ENCODE peak calls at places on chromosomes 2 and 18, in six cellular contexts. One of them, this sample, is unnamed.

GRCh38 chr2:217438136-217438535 is 564.7 kb downstream of the TNS1 start:
- DNase-seq in A549: no peak
- DNase-seq in heart left ventricle: no peak
- DNase-seq in HCT116: no peak
- DNase-seq in gastrocnemius medialis: no peak
- DNase-seq in spleen: no peak
- DNase-seq in this sample: no peak

GRCh38 chr2:69436594-69436936 is 670 bp downstream of the NFU1 start:
- DNase-seq in A549: no peak
- DNase-seq in heart left ventricle: no peak
- DNase-seq in HCT116: no peak
- DNase-seq in gastrocnemius medialis: no peak
- DNase-seq in spleen: no peak
- DNase-seq in this sample: no peak

GRCh38 chr2:169362346-169363026 is at the start of gene LRP2:
- DNase-seq in A549: peak
- DNase-seq in heart left ventricle: no peak
- DNase-seq in HCT116: no peak
- DNase-seq in gastrocnemius medialis: no peak
- DNase-seq in spleen: no peak
- DNase-seq in this sample: peak

GRCh38 chr2:70767094-70767698 is 804 bp downstream of the ADD2 start:
- DNase-seq in A549: peak
- DNase-seq in heart left ventricle: no peak
- DNase-seq in HCT116: no peak
- DNase-seq in gastrocnemius medialis: no peak
- DNase-seq in spleen: peak
- DNase-seq in this sample: no peak

GRCh38 chr18:69400976-69401474 is 337 bp downstream of the DOK6 start:
- DNase-seq in A549: no peak
- DNase-seq in heart left ventricle: peak
- DNase-seq in HCT116: no peak
- DNase-seq in gastrocnemius medialis: no peak
- DNase-seq in spleen: no peak
- DNase-seq in this sample: no peak

GRCh38 chr2:207770602-207771404 is 1.1 kb upstream of the FZD5 start:
- DNase-seq in A549: no peak
- DNase-seq in heart left ventricle: no peak
- DNase-seq in HCT116: no peak
- DNase-seq in gastrocnemius medialis: no peak
- DNase-seq in spleen: peak
- DNase-seq in this sample: peak

GRCh38 chr18:25834061-25834460 is 256.4 kb downstream of the SS18 start:
- DNase-seq in A549: no peak
- DNase-seq in heart left ventricle: no peak
- DNase-seq in HCT116: no peak
- DNase-seq in gastrocnemius medialis: no peak
- DNase-seq in spleen: no peak
- DNase-seq in this sample: peak

GRCh38 chr2:119198267-119198840 is 25.3 kb upstream of the STEAP3 start:
- DNase-seq in A549: no peak
- DNase-seq in heart left ventricle: no peak
- DNase-seq in HCT116: no peak
- DNase-seq in gastrocnemius medialis: no peak
- DNase-seq in spleen: peak
- DNase-seq in this sample: no peak

GRCh38 chr2:199228887-199229819 is 228.6 kb downstream of the SATB2 start:
- DNase-seq in A549: peak
- DNase-seq in heart left ventricle: no peak
- DNase-seq in HCT116: no peak
- DNase-seq in gastrocnemius medialis: no peak
- DNase-seq in spleen: peak
- DNase-seq in this sample: no peak

GRCh38 chr2:71716697-71717624 is 263.6 kb downstream of the DYSF start:
- DNase-seq in A549: peak
- DNase-seq in heart left ventricle: peak
- DNase-seq in HCT116: peak
- DNase-seq in gastrocnemius medialis: peak
- DNase-seq in spleen: peak
- DNase-seq in this sample: peak

GRCh38 chr2:2757764-2758163 is 426.7 kb upstream of the MYT1L start:
- DNase-seq in A549: no peak
- DNase-seq in heart left ventricle: no peak
- DNase-seq in HCT116: no peak
- DNase-seq in gastrocnemius medialis: no peak
- DNase-seq in spleen: peak
- DNase-seq in this sample: no peak

GRCh38 chr18:11529081-11529480 is 80.3 kb upstream of the SLC35G4 start:
- DNase-seq in A549: no peak
- DNase-seq in heart left ventricle: no peak
- DNase-seq in HCT116: no peak
- DNase-seq in gastrocnemius medialis: no peak
- DNase-seq in spleen: no peak
- DNase-seq in this sample: no peak

GRCh38 chr2:188668017-188668663 is 306.0 kb upstream of the COL3A1 start:
- DNase-seq in A549: peak
- DNase-seq in heart left ventricle: no peak
- DNase-seq in HCT116: peak
- DNase-seq in gastrocnemius medialis: no peak
- DNase-seq in spleen: no peak
- DNase-seq in this sample: no peak

GRCh38 chr2:18771212-18771611 is 181.8 kb upstream of the NT5C1B start:
- DNase-seq in A549: no peak
- DNase-seq in heart left ventricle: no peak
- DNase-seq in HCT116: no peak
- DNase-seq in gastrocnemius medialis: no peak
- DNase-seq in spleen: no peak
- DNase-seq in this sample: no peak

GRCh38 chr2:88549616-88550292 is 77.5 kb downstream of the EIF2AK3 start:
- DNase-seq in A549: no peak
- DNase-seq in heart left ventricle: no peak
- DNase-seq in HCT116: no peak
- DNase-seq in gastrocnemius medialis: no peak
- DNase-seq in spleen: no peak
- DNase-seq in this sample: no peak

GRCh38 chr2:145984541-145984940 is 1464.6 kb upstream of the ZEB2 start:
- DNase-seq in A549: peak
- DNase-seq in heart left ventricle: no peak
- DNase-seq in HCT116: peak
- DNase-seq in gastrocnemius medialis: no peak
- DNase-seq in spleen: no peak
- DNase-seq in this sample: no peak

GRCh38 chr18:48674198-48674721 is 135.4 kb downstream of the CTIF start:
- DNase-seq in A549: no peak
- DNase-seq in heart left ventricle: peak
- DNase-seq in HCT116: no peak
- DNase-seq in gastrocnemius medialis: no peak
- DNase-seq in spleen: peak
- DNase-seq in this sample: no peak

GRCh38 chr2:166628478-166629136 is 134.6 kb upstream of the SCN7A start:
- DNase-seq in A549: no peak
- DNase-seq in heart left ventricle: no peak
- DNase-seq in HCT116: no peak
- DNase-seq in gastrocnemius medialis: no peak
- DNase-seq in spleen: no peak
- DNase-seq in this sample: no peak

GRCh38 chr2:174048238-174048637 is 83.1 kb upstream of the SP3 start:
- DNase-seq in A549: no peak
- DNase-seq in heart left ventricle: no peak
- DNase-seq in HCT116: no peak
- DNase-seq in gastrocnemius medialis: no peak
- DNase-seq in spleen: no peak
- DNase-seq in this sample: peak

GRCh38 chr18:9914584-9915290 is 921 bp downstream of the VAPA start:
- DNase-seq in A549: peak
- DNase-seq in heart left ventricle: peak
- DNase-seq in HCT116: peak
- DNase-seq in gastrocnemius medialis: peak
- DNase-seq in spleen: peak
- DNase-seq in this sample: peak

GRCh38 chr2:144357623-144358400 is 162.1 kb downstream of the ZEB2 start:
- DNase-seq in A549: peak
- DNase-seq in heart left ventricle: no peak
- DNase-seq in HCT116: peak
- DNase-seq in gastrocnemius medialis: no peak
- DNase-seq in spleen: no peak
- DNase-seq in this sample: no peak

DNA sequence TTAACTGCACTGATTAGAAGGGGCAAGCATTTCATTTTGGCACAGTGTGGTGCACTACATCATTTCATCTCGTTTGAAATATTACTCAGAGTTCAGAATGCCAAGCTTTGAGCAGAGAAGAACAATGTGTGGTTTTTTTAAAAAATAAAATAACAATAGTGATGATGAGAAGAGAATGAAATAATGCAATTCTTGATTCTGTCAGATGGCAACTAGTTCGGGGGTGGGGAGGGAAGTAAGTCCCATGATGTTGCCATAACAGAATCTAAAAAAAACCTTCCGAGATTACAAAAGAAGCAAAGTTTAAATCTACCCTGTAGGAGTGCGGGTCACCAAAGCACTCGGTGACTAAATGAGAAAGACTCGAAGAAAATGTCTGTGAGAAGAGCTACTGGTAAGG is 490.4 kb downstream of the NR4A2 start:
- DNase-seq in A549: no peak
- DNase-seq in heart left ventricle: no peak
- DNase-seq in HCT116: no peak
- DNase-seq in gastrocnemius medialis: no peak
- DNase-seq in spleen: no peak
- DNase-seq in this sample: no peak
- H3K27ac ChIP-seq in A549: no peak
- H3K27ac ChIP-seq in heart left ventricle: no peak
- H3K27ac ChIP-seq in HCT116: no peak
- H3K27ac ChIP-seq in gastrocnemius medialis: no peak
- H3K27ac ChIP-seq in spleen: no peak
- H3K27ac ChIP-seq in this sample: no peak

DNA sequence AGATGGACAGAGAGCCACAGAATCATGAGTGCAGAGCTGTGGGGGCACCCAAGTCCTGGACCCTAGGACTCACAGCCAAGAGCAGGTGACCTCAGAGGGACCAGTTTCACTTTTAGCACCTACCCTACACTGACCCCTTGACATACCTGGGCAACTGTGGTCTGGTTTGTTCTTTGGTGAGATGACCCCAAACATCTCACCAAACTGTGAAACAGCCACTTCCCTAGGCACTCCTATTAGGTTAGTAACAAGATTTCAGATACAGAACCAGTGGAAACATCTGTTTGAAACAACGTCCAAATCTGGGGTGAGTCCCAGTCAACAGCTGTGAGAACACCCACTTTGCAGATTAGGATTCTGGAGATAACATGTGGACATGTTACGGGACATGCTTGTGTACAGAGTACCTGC is 1.9 kb upstream of the ZFP36L2 start:
- DNase-seq in A549: no peak
- DNase-seq in heart left ventricle: no peak
- DNase-seq in HCT116: no peak
- DNase-seq in gastrocnemius medialis: no peak
- DNase-seq in spleen: peak
- DNase-seq in this sample: no peak
- TF ChIP-seq POLR2A in A549: no peak
- TF ChIP-seq POLR2A in heart left ventricle: no peak
- TF ChIP-seq POLR2A in HCT116: no peak
- TF ChIP-seq POLR2A in gastrocnemius medialis: no peak
- TF ChIP-seq POLR2A in spleen: no peak
- TF ChIP-seq POLR2A in this sample: no peak

DNA sequence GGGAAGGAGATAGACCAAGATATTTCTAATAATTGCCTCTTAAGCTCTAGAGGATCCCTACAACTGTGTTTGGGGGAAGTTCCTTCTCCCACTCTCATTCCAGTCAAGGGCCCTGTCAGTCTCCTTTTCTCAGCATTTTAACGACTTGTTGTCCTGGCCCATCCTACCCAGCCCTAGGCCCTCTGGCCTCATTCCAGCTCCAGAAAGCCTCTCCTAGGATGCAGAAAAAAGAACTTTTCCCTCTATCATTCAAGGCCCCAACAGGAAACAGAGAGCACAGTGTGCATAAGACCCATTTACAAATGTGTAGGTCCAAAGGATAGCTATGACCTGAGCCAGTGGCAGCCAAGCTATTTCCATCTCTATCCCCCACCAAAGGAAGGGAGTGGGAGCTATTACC is 14.0 kb downstream of the PKDCC start:
- DNase-seq in A549: no peak
- DNase-seq in heart left ventricle: peak
- DNase-seq in HCT116: no peak
- DNase-seq in gastrocnemius medialis: no peak
- DNase-seq in spleen: no peak
- DNase-seq in this sample: no peak
- H3K27ac ChIP-seq in A549: peak
- H3K27ac ChIP-seq in heart left ventricle: no peak
- H3K27ac ChIP-seq in HCT116: no peak
- H3K27ac ChIP-seq in gastrocnemius medialis: peak
- H3K27ac ChIP-seq in spleen: peak
- H3K27ac ChIP-seq in this sample: peak

DNA sequence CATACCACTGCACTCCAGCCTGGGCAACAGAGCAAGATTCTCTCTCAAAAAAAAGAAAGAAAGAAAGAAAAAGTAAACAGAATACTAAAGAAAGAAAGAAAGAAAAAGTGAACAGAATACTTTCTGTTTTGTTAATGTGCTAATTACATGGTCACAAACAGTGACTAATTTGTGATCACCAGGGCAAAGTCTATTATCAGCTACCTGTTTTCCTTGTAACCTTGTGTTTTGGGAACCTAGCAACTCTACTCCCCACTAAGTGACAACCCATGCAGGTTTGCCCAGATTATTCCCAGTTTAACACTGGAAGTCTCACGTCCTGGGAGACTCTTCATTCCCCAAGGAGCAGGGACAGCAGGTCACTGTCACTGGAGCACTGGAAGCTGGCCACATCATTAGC is 16.7 kb upstream of the UGT1A9 start:
- DNase-seq in A549: no peak
- DNase-seq in heart left ventricle: no peak
- DNase-seq in HCT116: no peak
- DNase-seq in gastrocnemius medialis: no peak
- DNase-seq in spleen: no peak
- DNase-seq in this sample: no peak
- TF ChIP-seq POLR2A in A549: no peak
- TF ChIP-seq POLR2A in heart left ventricle: no peak
- TF ChIP-seq POLR2A in HCT116: no peak
- TF ChIP-seq POLR2A in gastrocnemius medialis: no peak
- TF ChIP-seq POLR2A in spleen: no peak
- TF ChIP-seq POLR2A in this sample: no peak

DNA sequence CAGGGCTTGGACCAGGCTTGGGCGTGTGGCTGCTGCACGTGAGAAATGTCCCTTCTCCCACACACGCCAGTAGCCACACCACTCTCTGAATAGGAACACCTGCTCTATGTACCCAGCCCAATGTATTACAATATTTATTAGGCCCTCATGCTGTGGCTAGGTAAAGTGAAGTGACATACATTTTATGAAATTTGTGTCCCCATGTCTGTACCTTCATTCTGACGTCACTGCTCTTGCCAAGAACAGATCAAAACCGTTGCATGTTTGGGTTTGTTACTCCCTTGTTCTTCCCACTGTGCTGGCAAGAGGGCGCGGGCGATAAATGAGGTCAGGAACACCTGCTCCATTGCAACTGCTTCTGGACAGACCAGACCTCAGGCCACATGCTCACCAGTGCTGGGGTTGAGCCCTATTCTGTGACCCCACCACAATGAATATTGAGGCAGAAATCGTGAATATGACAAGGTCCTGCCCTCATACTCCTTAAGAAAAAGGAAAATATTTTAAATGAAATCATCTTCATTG is 436.4 kb upstream of the SALL3 start:
- DNase-seq in A549: no peak
- DNase-seq in heart left ventricle: no peak
- DNase-seq in HCT116: no peak
- DNase-seq in gastrocnemius medialis: no peak
- DNase-seq in spleen: no peak
- DNase-seq in this sample: no peak
- H3K27ac ChIP-seq in A549: no peak
- H3K27ac ChIP-seq in heart left ventricle: no peak
- H3K27ac ChIP-seq in HCT116: no peak
- H3K27ac ChIP-seq in gastrocnemius medialis: no peak
- H3K27ac ChIP-seq in spleen: no peak
- H3K27ac ChIP-seq in this sample: peak

This sample was measured in upper lobe of left lung.